ENCODE peak calls at places on chromosomes 12 and 14, in ten cellular contexts. I is EH, B is T-cell, D is fibroblast of the aortic adventitia, C is astrocyte of the spinal cord, A is chondrocyte, S is NCI-H1436, H is right cardiac atrium, P is mesothelial cell of epicardium, L is MCF 10A. E is an unnamed sample.

GRCh38 chr12:11798856-11799530 is 149.5 kb downstream of the ETV6 start:
- DNase-seq in I (peak), B (no peak), D (peak), C (peak), A (no peak), S (no peak), H (no peak), P (no peak), L (peak), E (peak)

GRCh38 chr12:52687527-52688385 is 7.5 kb upstream of the KRT1 start:
- DNase-seq in I (no peak), B (no peak), D (no peak), C (no peak), A (no peak), S (no peak), H (no peak), P (no peak), L (peak), E (no peak)

GRCh38 chr12:6958609-6959375 is 7.6 kb downstream of the PTPN6 start:
- DNase-seq in I (no peak), B (peak), D (no peak), C (no peak), A (no peak), S (no peak), H (peak), P (no peak), L (no peak), E (no peak)

GRCh38 chr12:106211973-106212372 is 35.8 kb downstream of the CKAP4 start:
- DNase-seq in I (no peak), B (no peak), D (no peak), C (no peak), A (no peak), S (no peak), H (no peak), P (no peak), L (no peak), E (no peak)

GRCh38 chr14:96741151-96741977 is 55.8 kb upstream of the VRK1 start:
- DNase-seq in I (peak), B (peak), D (peak), C (peak), A (no peak), S (peak), H (peak), P (peak), L (peak), E (peak)

GRCh38 chr12:109930028-109930800 is 30.1 kb downstream of the TCHP start:
- DNase-seq in I (no peak), B (no peak), D (peak), C (no peak), A (peak), S (no peak), H (no peak), P (no peak), L (no peak), E (no peak)

GRCh38 chr12:27644446-27644845 is 51.8 kb upstream of the REP15 start:
- DNase-seq in I (peak), B (no peak), D (peak), C (peak), A (no peak), S (no peak), H (no peak), P (no peak), L (peak), E (peak)

GRCh38 chr12:116454950-116455447 is 104.2 kb upstream of the MAP1LC3B2 start:
- DNase-seq in I (peak), B (no peak), D (peak), C (peak), A (no peak), S (no peak), H (no peak), P (no peak), L (peak), E (peak)

GRCh38 chr12:47413806-47414205 is 292.0 kb downstream of the RPAP3 start:
- DNase-seq in I (peak), B (no peak), D (peak), C (peak), A (no peak), S (no peak), H (no peak), P (no peak), L (no peak), E (peak)

GRCh38 chr12:133264173-133264572 is 28.5 kb upstream of the ANHX start:
- DNase-seq in I (no peak), B (no peak), D (no peak), C (no peak), A (no peak), S (no peak), H (no peak), P (no peak), L (no peak), E (no peak)

GRCh38 chr12:67541625-67541991 is 106.9 kb upstream of the DYRK2 start:
- DNase-seq in I (no peak), B (peak), D (no peak), C (no peak), A (no peak), S (peak), H (no peak), P (peak), L (no peak), E (no peak)

GRCh38 chr12:75437564-75437963 is 43.0 kb upstream of the GLIPR1 start:
- DNase-seq in I (peak), B (no peak), D (peak), C (peak), A (no peak), S (no peak), H (no peak), P (no peak), L (peak), E (no peak)

GRCh38 chr14:22390824-22391461 is 198.1 kb downstream of the DAD1 start:
- DNase-seq in I (no peak), B (no peak), D (no peak), C (no peak), A (no peak), S (no peak), H (no peak), P (no peak), L (peak), E (no peak)

GRCh38 chr12:84804691-84805473 is 107.7 kb downstream of the SLC6A15 start:
- DNase-seq in I (no peak), B (no peak), D (no peak), C (no peak), A (no peak), S (no peak), H (no peak), P (no peak), L (no peak), E (no peak)

GRCh38 chr14:69081271-69081670 is 71.6 kb downstream of the DCAF5 start:
- DNase-seq in I (peak), B (no peak), D (no peak), C (no peak), A (no peak), S (no peak), H (no peak), P (no peak), L (no peak), E (no peak)

GRCh38 chr12:75812341-75813018 is 219.1 kb downstream of the PHLDA1 start:
- DNase-seq in I (peak), B (no peak), D (peak), C (peak), A (no peak), S (no peak), H (no peak), P (no peak), L (no peak), E (peak)

GRCh38 chr14:65461730-65462129 is 49.2 kb downstream of the FUT8 start:
- DNase-seq in I (peak), B (no peak), D (peak), C (peak), A (no peak), S (no peak), H (no peak), P (no peak), L (no peak), E (peak)

GRCh38 chr12:19201653-19202052 is 72.1 kb downstream of the PLEKHA5 start:
- DNase-seq in I (peak), B (no peak), D (no peak), C (no peak), A (no peak), S (no peak), H (no peak), P (no peak), L (peak), E (peak)

GRCh38 chr12:65466906-65467305 is 188.4 kb downstream of the MSRB3 start:
- DNase-seq in I (no peak), B (no peak), D (peak), C (peak), A (no peak), S (no peak), H (no peak), P (no peak), L (no peak), E (peak)

GRCh38 chr12:106633451-106633823 is 50.6 kb downstream of the RFX4 start:
- DNase-seq in I (peak), B (no peak), D (peak), C (peak), A (no peak), S (no peak), H (no peak), P (no peak), L (no peak), E (no peak)

GRCh38 chr12:31035944-31036665 is 37.6 kb upstream of the DDX11 start:
- DNase-seq in I (peak), B (no peak), D (no peak), C (peak), A (no peak), S (no peak), H (no peak), P (no peak), L (no peak), E (peak)

GRCh38 chr12:2284857-2285256 is 232.1 kb downstream of the CACNA1C start:
- DNase-seq in I (peak), B (no peak), D (peak), C (peak), A (no peak), S (peak), H (peak), P (peak), L (peak), E (peak)

GRCh38 chr12:52280319-52280795 is 5.9 kb downstream of the KRT86 start:
- DNase-seq in I (peak), B (no peak), D (peak), C (peak), A (no peak), S (no peak), H (no peak), P (no peak), L (peak), E (peak)

GRCh38 chr12:132761032-132761910 is at the start of gene ANKLE2:
- DNase-seq in I (peak), B (peak), D (peak), C (peak), A (no peak), S (peak), H (peak), P (no peak), L (peak), E (peak)

GRCh38 chr14:50067723-50068495 is 48.5 kb downstream of the VCPKMT start:
- DNase-seq in I (peak), B (no peak), D (peak), C (peak), A (no peak), S (no peak), H (no peak), P (no peak), L (peak), E (peak)

GRCh38 chr12:132433641-132434395 is 56.1 kb upstream of the FBRSL1 start:
- DNase-seq in I (no peak), B (no peak), D (no peak), C (no peak), A (no peak), S (peak), H (peak), P (no peak), L (no peak), E (no peak)

GRCh38 chr14:102363182-102363952 is 626 bp downstream of the TECPR2 start:
- DNase-seq in I (peak), B (peak), D (peak), C (peak), A (peak), S (no peak), H (no peak), P (peak), L (peak), E (peak)

GRCh38 chr14:96565811-96566210 is 63.6 kb downstream of the PAPOLA start:
- DNase-seq in I (no peak), B (no peak), D (no peak), C (no peak), A (no peak), S (no peak), H (no peak), P (no peak), L (no peak), E (peak)

GRCh38 chr12:74963867-74964331 is 245.7 kb downstream of the KCNC2 start:
- DNase-seq in I (no peak), B (no peak), D (no peak), C (no peak), A (no peak), S (no peak), H (no peak), P (no peak), L (no peak), E (no peak)

GRCh38 chr12:11969437-11970154 is 101.1 kb upstream of the BCL2L14 start:
- DNase-seq in I (no peak), B (no peak), D (no peak), C (no peak), A (no peak), S (no peak), H (no peak), P (no peak), L (no peak), E (no peak)

GRCh38 chr14:94405481-94405880 is 17.1 kb upstream of the SERPINA1 start:
- DNase-seq in I (no peak), B (no peak), D (no peak), C (no peak), A (no peak), S (no peak), H (no peak), P (no peak), L (no peak), E (no peak)

GRCh38 chr12:7129647-7130536 is at the start of gene CLSTN3:
- DNase-seq in I (peak), B (peak), D (peak), C (peak), A (no peak), S (peak), H (peak), P (peak), L (peak), E (peak)

E was measured in adipocyte.